ENCODE peak calls at places on chromosomes 6 and 20, in eight cellular contexts. R is pancreas; Z is tibial artery; P is keratinocyte; Y is aorta; N is CD4-positive, CD25-positive, alpha-beta regulatory T cell; T is transverse colon; K is heart right ventricle. Q is an unnamed sample. For H3K36me3, the result is how much of the 10 kb centered on the place peaks cover.

GRCh38 chr20:11057624-11058023 is 383.8 kb upstream of the JAG1 start:
- DNase-seq in R (no peak), Z (no peak), P (no peak), Y (no peak), N (no peak), T (no peak), K (no peak), Q (no peak)

GRCh38 chr6:36052092-36052491 is 24.5 kb downstream of the MAPK14 start:
- DNase-seq in R (no peak), Z (peak), P (no peak), Y (no peak), N (no peak), T (no peak), K (no peak), Q (no peak)

GRCh38 chr6:130869681-130870080 is 42.5 kb downstream of the SMLR1 start:
- DNase-seq in R (no peak), Z (no peak), P (no peak), Y (no peak), N (no peak), T (no peak), K (no peak), Q (no peak)

GRCh38 chr20:34579936-34580587 is 21.5 kb downstream of the MAP1LC3A start:
- DNase-seq in R (no peak), Z (no peak), P (no peak), Y (no peak), N (no peak), T (peak), K (no peak), Q (no peak)

GRCh38 chr6:3506751-3507388 is 50.0 kb upstream of the SLC22A23 start:
- DNase-seq in R (no peak), Z (no peak), P (no peak), Y (no peak), N (no peak), T (no peak), K (no peak), Q (no peak)

GRCh38 chr6:143429970-143430369 is 20.5 kb downstream of the ADAT2 start:
- DNase-seq in R (no peak), Z (no peak), P (no peak), Y (no peak), N (no peak), T (no peak), K (no peak), Q (no peak)

GRCh38 chr6:16806363-16806762 is 45.1 kb upstream of the ATXN1 start:
- DNase-seq in R (no peak), Z (no peak), P (no peak), Y (no peak), N (no peak), T (no peak), K (no peak), Q (no peak)

GRCh38 chr6:42230320-42231034 is 12.8 kb upstream of the MRPS10 start:
- DNase-seq in R (no peak), Z (no peak), P (no peak), Y (peak), N (no peak), T (no peak), K (no peak), Q (no peak)

GRCh38 chr6:144047688-144048087 is 39.6 kb upstream of the PLAGL1 start:
- DNase-seq in R (no peak), Z (no peak), P (no peak), Y (no peak), N (no peak), T (no peak), K (no peak), Q (no peak)

GRCh38 chr6:114304304-114304887 is 38.4 kb downstream of the HS3ST5 start:
- DNase-seq in R (no peak), Z (no peak), P (no peak), Y (no peak), N (no peak), T (no peak), K (no peak), Q (no peak)

GRCh38 chr6:119333707-119334295 is 15.8 kb downstream of the MAN1A1 start:
- DNase-seq in R (no peak), Z (no peak), P (no peak), Y (no peak), N (peak), T (no peak), K (no peak), Q (no peak)

GRCh38 chr6:119484598-119484997 is 135.0 kb upstream of the MAN1A1 start:
- DNase-seq in R (peak), Z (no peak), P (peak), Y (no peak), N (no peak), T (no peak), K (no peak), Q (no peak)

GRCh38 chr6:89298680-89299450 is 16.2 kb downstream of the GABRR2 start:
- DNase-seq in R (no peak), Z (no peak), P (no peak), Y (no peak), N (peak), T (no peak), K (no peak), Q (no peak)

GRCh38 chr6:154361476-154361875 is 4.9 kb upstream of the IPCEF1 start:
- DNase-seq in R (no peak), Z (no peak), P (no peak), Y (no peak), N (no peak), T (no peak), K (no peak), Q (no peak)

GRCh38 chr20:16476032-16476431 is 97.2 kb downstream of the KIF16B start:
- DNase-seq in R (no peak), Z (no peak), P (no peak), Y (no peak), N (peak), T (no peak), K (no peak), Q (no peak)

GRCh38 chr20:40948352-40949267 is 80.0 kb upstream of the TOP1 start:
- DNase-seq in R (no peak), Z (no peak), P (no peak), Y (no peak), N (no peak), T (no peak), K (no peak), Q (no peak)

GRCh38 chr20:7984192-7984591 is 35.4 kb downstream of the TMX4 start:
- DNase-seq in R (no peak), Z (no peak), P (no peak), Y (no peak), N (no peak), T (no peak), K (no peak), Q (no peak)

GRCh38 chr6:23349521-23350147 is 776.4 kb upstream of the NRSN1 start:
- DNase-seq in R (no peak), Z (no peak), P (peak), Y (no peak), N (no peak), T (no peak), K (no peak), Q (no peak)

GRCh38 chr6:63290507-63291049 is 29.2 kb downstream of the LGSN start:
- DNase-seq in R (no peak), Z (no peak), P (no peak), Y (no peak), N (no peak), T (no peak), K (no peak), Q (no peak)

GRCh38 chr6:110951986-110952794 is 6.3 kb upstream of the GTF3C6 start:
- DNase-seq in R (no peak), Z (no peak), P (peak), Y (no peak), N (no peak), T (no peak), K (no peak), Q (no peak)

GRCh38 chr6:14968056-14968643 is 277.7 kb upstream of the JARID2 start:
- DNase-seq in R (no peak), Z (no peak), P (no peak), Y (no peak), N (no peak), T (no peak), K (no peak), Q (no peak)
- H3K27ac ChIP-seq in R (no peak), Z (no peak), P (no peak), Y (no peak), N (no peak), T (no peak), K (no peak), Q (no peak)

GRCh38 chr6:30819287-30819917 is 64.9 kb upstream of the DDR1 start:
- DNase-seq in R (no peak), Z (no peak), P (no peak), Y (no peak), N (no peak), T (no peak), K (no peak), Q (no peak)
- H3K36me3 ChIP-seq in R (under half), Z (under half), P (under half), Y (under half), N (under half), T (under half), K (under half), Q (under half)

DNA sequence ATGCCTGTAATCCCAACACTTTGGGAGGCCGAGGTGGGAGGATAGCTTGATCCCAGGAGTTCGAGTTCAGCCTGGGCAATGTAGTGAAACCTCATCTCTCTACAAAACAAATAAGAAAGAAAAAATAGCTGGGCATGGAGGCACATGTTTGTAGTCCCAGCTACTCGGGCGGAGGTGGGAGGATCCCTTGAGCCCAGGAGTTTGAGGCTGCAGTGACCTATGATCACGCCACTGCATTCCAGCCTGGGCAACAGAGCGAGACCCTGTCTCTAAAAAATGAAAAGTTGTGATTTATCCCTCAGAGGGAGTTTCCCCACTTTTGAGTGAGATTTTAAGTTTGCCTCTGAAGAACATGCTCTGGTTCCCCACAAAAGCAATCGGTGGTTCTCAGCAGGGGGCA is 17.4 kb upstream of the BMP7 start:
- DNase-seq in R (no peak), Z (no peak), P (no peak), Y (no peak), N (no peak), T (no peak), K (no peak), Q (peak)
- H3K27ac ChIP-seq in R (no peak), Z (no peak), P (no peak), Y (no peak), N (no peak), T (no peak), K (no peak), Q (peak)

DNA sequence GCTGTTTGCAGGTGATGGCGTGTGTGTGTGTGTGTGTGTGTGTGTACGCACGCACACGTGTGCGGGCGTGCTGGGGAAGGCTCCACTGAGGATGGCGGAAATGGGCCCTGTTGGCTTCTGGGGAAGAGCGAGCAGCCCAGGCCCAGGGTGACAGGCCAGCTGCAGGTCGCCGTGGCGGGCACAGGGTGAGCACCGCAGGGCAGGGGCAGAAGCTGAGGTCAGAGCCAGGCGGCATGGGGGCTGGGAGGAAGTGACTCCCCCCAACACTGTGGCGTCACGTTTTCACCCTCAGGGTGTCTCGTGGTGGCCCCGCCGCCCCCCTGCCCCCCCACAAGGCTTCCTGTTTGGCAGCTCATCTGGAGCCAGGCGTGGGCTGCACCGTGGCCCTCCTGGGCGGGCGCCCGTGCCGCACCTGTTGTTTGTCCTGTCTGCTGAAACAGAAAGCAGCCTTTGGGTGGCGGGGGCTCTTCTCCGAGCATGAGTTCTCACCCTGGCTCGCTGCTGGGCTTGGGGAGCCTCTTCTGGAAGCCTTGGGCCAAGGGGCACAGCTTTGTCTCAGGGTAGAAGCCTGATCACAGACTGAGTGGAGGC is 7.1 kb downstream of the RBM38 start:
- DNase-seq in R (no peak), Z (no peak), P (no peak), Y (peak), N (peak), T (peak), K (peak), Q (peak)
- H3K36me3 ChIP-seq in R (under half), Z (half or more), P (under half), Y (under half), N (half or more), T (under half), K (under half), Q (under half)

GRCh38 chr6:105273589-105273988 is 93.8 kb upstream of the POPDC3 start:
- DNase-seq in R (no peak), Z (no peak), P (no peak), Y (no peak), N (no peak), T (no peak), K (no peak), Q (no peak)
- H3K27ac ChIP-seq in R (no peak), Z (no peak), P (no peak), Y (no peak), N (no peak), T (no peak), K (no peak), Q (no peak)

DNA sequence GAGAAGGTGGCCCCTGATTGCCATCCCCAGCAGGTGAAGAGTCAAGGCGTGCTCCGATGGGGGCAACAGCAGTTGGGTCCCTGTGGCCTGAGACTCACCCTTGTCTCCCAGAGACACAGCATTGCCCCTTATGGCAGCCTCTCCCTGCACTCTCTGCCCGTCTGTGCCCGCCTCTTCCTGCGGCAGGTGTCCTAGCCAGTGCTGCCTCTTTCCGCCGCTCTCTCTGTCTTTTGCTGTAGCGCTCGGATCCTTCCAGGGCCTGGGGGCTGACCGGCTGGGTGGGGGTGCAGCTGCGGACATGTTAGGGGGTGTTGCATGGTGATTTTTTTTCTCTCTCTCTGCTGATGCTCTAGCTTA is 11.5 kb downstream of the VEGFA start:
- DNase-seq in R (no peak), Z (no peak), P (no peak), Y (no peak), N (no peak), T (no peak), K (no peak), Q (no peak)
- H3K36me3 ChIP-seq in R (under half), Z (half or more), P (half or more), Y (under half), N (under half), T (half or more), K (half or more), Q (half or more)

DNA sequence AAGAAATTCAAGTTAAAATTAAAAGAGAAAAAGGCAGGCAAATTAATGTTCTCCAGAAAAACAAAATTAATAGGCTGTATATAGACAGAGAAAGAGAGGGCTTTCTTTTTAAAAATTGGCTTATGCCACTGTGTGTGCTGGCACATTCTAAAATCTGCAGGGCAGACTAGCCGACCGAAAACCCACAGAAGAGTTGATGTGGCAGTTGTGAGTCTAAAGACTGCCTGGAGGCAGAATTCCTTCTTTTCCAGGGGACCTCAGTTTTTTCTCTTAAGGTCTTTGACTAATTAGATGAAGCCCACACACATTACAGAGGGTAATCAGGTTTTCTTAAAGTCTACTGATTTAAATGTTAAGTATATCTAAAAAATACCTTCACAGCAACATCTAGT is 85.7 kb downstream of the GJA1 start:
- DNase-seq in R (no peak), Z (no peak), P (no peak), Y (no peak), N (no peak), T (no peak), K (no peak), Q (no peak)
- H3K27ac ChIP-seq in R (peak), Z (peak), P (no peak), Y (peak), N (no peak), T (no peak), K (no peak), Q (peak)

GRCh38 chr6:137879885-137880430 is 12.9 kb downstream of the TNFAIP3 start:
- DNase-seq in R (no peak), Z (no peak), P (no peak), Y (no peak), N (peak), T (no peak), K (no peak), Q (no peak)
- H3K36me3 ChIP-seq in R (half or more), Z (half or more), P (half or more), Y (under half), N (half or more), T (half or more), K (half or more), Q (under half)

DNA sequence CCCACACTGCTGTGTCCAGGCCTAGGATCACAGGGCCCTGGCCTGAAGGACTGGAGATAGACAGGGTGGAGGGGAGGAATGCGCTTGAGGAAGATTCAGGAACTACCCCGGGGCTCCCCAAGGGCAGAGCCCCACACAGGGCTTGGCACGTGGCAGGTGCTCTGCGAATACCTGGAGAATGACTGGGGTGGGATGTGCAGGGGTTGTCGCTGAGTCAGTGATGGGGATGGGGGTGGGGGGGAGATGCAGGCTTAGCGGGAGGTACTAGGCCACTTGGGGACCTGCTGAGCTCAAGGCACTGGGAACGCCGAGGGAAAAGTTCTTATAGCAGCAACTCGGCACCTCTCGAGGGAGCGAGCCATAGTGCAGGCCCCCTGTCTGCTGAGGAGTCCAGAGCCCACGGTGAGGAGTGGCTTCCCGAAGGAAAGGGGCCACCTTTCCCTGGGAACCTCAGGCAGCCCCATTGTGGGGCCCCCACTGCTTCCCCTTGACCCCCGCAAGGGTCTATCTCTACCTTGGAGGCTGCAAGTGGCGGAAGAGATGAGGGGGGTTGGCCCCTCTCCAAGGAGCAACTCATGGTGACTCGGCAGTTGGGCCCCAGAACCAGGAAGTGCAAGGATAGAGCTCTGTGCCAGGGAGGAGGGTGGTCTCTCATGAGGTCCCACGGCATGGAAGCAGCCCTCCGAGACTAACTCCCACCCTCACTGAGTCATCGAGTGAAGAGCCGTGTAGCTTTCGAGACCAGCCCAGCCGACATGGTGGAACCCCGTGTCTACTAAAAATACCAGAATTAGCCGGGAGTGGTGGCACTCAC is 33.1 kb downstream of the SRC start:
- DNase-seq in R (no peak), Z (no peak), P (no peak), Y (peak), N (no peak), T (no peak), K (no peak), Q (no peak)
- H3K27ac ChIP-seq in R (no peak), Z (no peak), P (no peak), Y (no peak), N (no peak), T (no peak), K (no peak), Q (no peak)